ENCODE peak calls at places on chromosomes 6 and 20, in eight cellular contexts. T, J, V, F, N, S, M and G are unnamed samples.

GRCh38 chr6:99559056-99559455 is 9.4 kb downstream of the CCNC start:
- DNase-seq in T (no peak), J (no peak), V (no peak), F (no peak), N (no peak), S (no peak), M (no peak), G (no peak)

GRCh38 chr6:27605401-27606342 is 132.8 kb upstream of the ZNF184 start:
- DNase-seq in T (no peak), J (peak; percentile 62), V (peak; percentile 90), F (peak; percentile 91), N (peak; percentile 68), S (no peak), M (peak; percentile 89), G (peak; percentile 82)

GRCh38 chr6:128336436-128337095 is 183.8 kb downstream of the PTPRK start:
- DNase-seq in T (no peak), J (no peak), V (peak; percentile 48), F (peak; percentile 30), N (no peak), S (no peak), M (peak; percentile 27), G (peak; percentile 39)

GRCh38 chr6:12548526-12548925 is 168.0 kb upstream of the PHACTR1 start:
- DNase-seq in T (no peak), J (no peak), V (peak; percentile 83), F (peak; percentile 74), N (no peak), S (no peak), M (no peak), G (no peak)

GRCh38 chr6:2719053-2719375 is 31.7 kb downstream of the MYLK4 start:
- DNase-seq in T (no peak), J (no peak), V (no peak), F (peak; percentile 23), N (no peak), S (no peak), M (no peak), G (no peak)

GRCh38 chr20:18165553-18165952 is 27.9 kb downstream of the KAT14 start:
- DNase-seq in T (no peak), J (no peak), V (no peak), F (peak; percentile 29), N (no peak), S (no peak), M (peak; percentile 10), G (no peak)

GRCh38 chr6:21128601-21129000 is 464.9 kb upstream of the SOX4 start:
- DNase-seq in T (no peak), J (no peak), V (no peak), F (no peak), N (no peak), S (no peak), M (no peak), G (no peak)

GRCh38 chr20:63429992-63430391 is 42.5 kb downstream of the KCNQ2 start:
- DNase-seq in T (no peak), J (no peak), V (no peak), F (no peak), N (no peak), S (no peak), M (no peak), G (no peak)

GRCh38 chr20:46701986-46702385 is 7.5 kb upstream of the SLC2A10 start:
- DNase-seq in T (no peak), J (no peak), V (no peak), F (no peak), N (no peak), S (no peak), M (no peak), G (no peak)

GRCh38 chr20:17662333-17663039 is 19.6 kb downstream of the RRBP1 start:
- DNase-seq in T (no peak), J (no peak), V (peak; percentile 31), F (peak; percentile 98), N (no peak), S (no peak), M (peak; percentile 98), G (no peak)

GRCh38 chr20:9185511-9185910 is 116.6 kb downstream of the PLCB4 start:
- DNase-seq in T (no peak), J (no peak), V (peak; percentile 68), F (peak; percentile 12), N (no peak), S (no peak), M (peak; percentile 48), G (peak; percentile 6)

GRCh38 chr6:130324657-130325056 is 41.2 kb upstream of the TMEM200A start:
- DNase-seq in T (no peak), J (no peak), V (peak; percentile 68), F (peak; percentile 72), N (no peak), S (no peak), M (peak; percentile 85), G (peak; percentile 29)

GRCh38 chr6:13463941-13464340 is 23.5 kb downstream of the GFOD1 start:
- DNase-seq in T (no peak), J (no peak), V (no peak), F (no peak), N (no peak), S (no peak), M (no peak), G (no peak)

GRCh38 chr20:46367967-46368901 is 38.2 kb downstream of the ELMO2 start:
- DNase-seq in T (no peak), J (no peak), V (no peak), F (no peak), N (peak; percentile 83), S (no peak), M (no peak), G (peak; percentile 56)

GRCh38 chr6:1657116-1657776 is 47.5 kb downstream of the FOXC1 start:
- DNase-seq in T (no peak), J (no peak), V (no peak), F (no peak), N (no peak), S (no peak), M (no peak), G (no peak)

GRCh38 chr20:846894-847278 is 13.4 kb downstream of the FAM110A start:
- DNase-seq in T (peak; percentile 77), J (no peak), V (no peak), F (no peak), N (no peak), S (peak; percentile 75), M (no peak), G (no peak)

GRCh38 chr6:135901776-135902524 is 50.4 kb downstream of the PDE7B start:
- DNase-seq in T (no peak), J (no peak), V (peak; percentile 48), F (peak; percentile 95), N (no peak), S (no peak), M (peak; percentile 98), G (no peak)

GRCh38 chr20:22379472-22379871 is 204.9 kb downstream of the FOXA2 start:
- DNase-seq in T (no peak), J (no peak), V (no peak), F (peak; percentile 65), N (no peak), S (no peak), M (peak; percentile 79), G (peak; percentile 100)

GRCh38 chr6:123715243-123715863 is 78.6 kb upstream of the TRDN start:
- DNase-seq in T (no peak), J (peak; percentile 9), V (no peak), F (peak; percentile 50), N (no peak), S (no peak), M (peak; percentile 50), G (peak; percentile 51)
- TF ChIP-seq CTCF in T (peak; percentile 46), J (peak; percentile 83), V (peak; percentile 56), F (peak; percentile 26), N (peak; percentile 52), S (no peak), M (peak; percentile 52), G (peak; percentile 48)

GRCh38 chr6:154166140-154166539 is 127.1 kb downstream of the OPRM1 start:
- DNase-seq in T (no peak), J (no peak), V (no peak), F (no peak), N (no peak), S (no peak), M (no peak), G (peak; percentile 21)
- TF ChIP-seq CTCF in T (no peak), J (peak; percentile 24), V (peak; percentile 21), F (no peak), N (no peak), S (no peak), M (no peak), G (no peak)

GRCh38 chr6:34065470-34066283 is 80.2 kb downstream of the GRM4 start:
- DNase-seq in T (no peak), J (no peak), V (no peak), F (no peak), N (peak; percentile 48), S (no peak), M (no peak), G (no peak)

GRCh38 chr6:34066284-34066571 is 79.7 kb downstream of the GRM4 start:
- DNase-seq in T (no peak), J (no peak), V (no peak), F (no peak), N (no peak), S (no peak), M (no peak), G (peak; percentile 22)

GRCh38 chr6:34068462-34069044 is 77.3 kb downstream of the GRM4 start:
- DNase-seq in T (no peak), J (no peak), V (no peak), F (no peak), N (peak; percentile 49), S (no peak), M (no peak), G (no peak)

GRCh38 chr6:34066772-34067770 is 78.8 kb downstream of the GRM4 start:
- DNase-seq in T (no peak), J (no peak), V (no peak), F (no peak), N (no peak), S (no peak), M (no peak), G (no peak)

GRCh38 chr6:34067814-34068213 is 78.1 kb downstream of the GRM4 start:
- DNase-seq in T (no peak), J (no peak), V (no peak), F (no peak), N (no peak), S (no peak), M (no peak), G (peak; percentile 19)
- TF ChIP-seq CTCF in T (peak; percentile 63), J (no peak), V (peak; percentile 21), F (no peak), N (peak; percentile 58), S (no peak), M (no peak), G (no peak)

DNA sequence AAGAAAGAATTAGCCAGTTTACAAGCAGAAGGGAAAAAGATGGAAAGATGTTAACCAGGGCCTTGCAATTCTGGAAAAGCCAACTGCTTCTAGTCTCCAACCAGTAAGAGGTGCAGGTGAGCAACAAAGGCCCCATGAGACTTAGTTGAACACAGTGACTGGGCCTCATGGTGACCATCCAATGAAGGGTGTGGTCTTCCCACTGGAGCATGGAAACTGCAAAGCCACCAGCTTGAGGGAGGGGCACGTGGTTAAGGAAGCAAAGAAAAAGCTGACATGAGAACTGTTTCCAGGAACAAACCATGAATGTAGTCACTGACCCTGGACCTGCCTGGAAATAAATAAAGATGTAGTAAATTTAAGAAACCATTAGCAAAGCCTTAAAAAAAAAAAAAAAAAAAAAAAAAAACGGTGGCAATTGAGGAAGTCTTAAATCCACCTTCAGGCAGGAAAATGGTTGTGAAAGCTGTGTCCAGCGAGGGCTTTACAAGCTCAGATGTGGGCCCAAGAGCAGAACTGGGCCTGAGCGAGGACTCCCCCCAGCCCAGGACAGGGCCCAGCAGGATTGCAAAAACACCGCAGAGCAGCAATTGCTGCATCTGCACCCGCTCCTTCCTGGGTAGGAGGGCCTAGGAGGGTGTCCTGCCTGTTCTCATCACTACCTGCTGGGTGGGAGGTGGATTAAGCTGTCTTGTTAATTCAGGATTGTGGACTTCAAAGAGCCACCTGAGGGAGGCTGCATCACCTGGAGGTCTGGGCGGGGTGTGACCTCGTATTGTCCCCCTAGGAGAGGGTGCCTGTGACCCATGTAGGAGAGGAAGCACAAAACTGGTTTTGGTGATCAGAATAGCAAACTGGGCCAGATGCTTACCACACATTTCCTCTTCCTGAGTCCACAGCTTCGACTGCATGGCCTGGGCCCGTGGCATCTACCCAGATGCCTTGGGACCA is 10.3 kb downstream of the GFRA4 start:
- DNase-seq in T (no peak), J (no peak), V (no peak), F (no peak), N (peak; percentile 40), S (no peak), M (no peak), G (no peak)
- TF ChIP-seq CTCF in T (no peak), J (no peak), V (no peak), F (no peak), N (peak; percentile 1), S (no peak), M (no peak), G (no peak)